ENCODE peak calls at places on chromosomes 6 and 20, in six cellular contexts. One of them, this sample, is unnamed.
A peak's percentile ranks its signal among the peaks of the same experiment; 100 is the strongest.

GRCh38 chr6:169994734-169995133 is 243.3 kb downstream of the ERMARD start:
- DNase-seq in IMR-90: no peak
- DNase-seq in kidney: no peak
- DNase-seq in endodermal cell: peak; percentile 27
- DNase-seq in nephron progenitor cell: no peak
- DNase-seq in GM23338: no peak
- DNase-seq in this sample: no peak

GRCh38 chr6:11208267-11208666 is 24.2 kb downstream of the NEDD9 start:
- DNase-seq in kidney: no peak
- DNase-seq in nephron progenitor cell: no peak
- DNase-seq in IMR-90: no peak
- DNase-seq in endodermal cell: peak; percentile 26
- DNase-seq in GM23338: no peak
- DNase-seq in this sample: no peak

GRCh38 chr6:41548098-41548840 is 2.1 kb downstream of the FOXP4 start:
- DNase-seq in endodermal cell: peak; percentile 71
- DNase-seq in GM23338: peak; percentile 48
- DNase-seq in kidney: peak; percentile 78
- DNase-seq in nephron progenitor cell: no peak
- DNase-seq in IMR-90: no peak
- DNase-seq in this sample: no peak

GRCh38 chr20:31663838-31664695 is 26.4 kb downstream of the COX4I2 start:
- DNase-seq in nephron progenitor cell: no peak
- DNase-seq in GM23338: peak; percentile 39
- DNase-seq in IMR-90: no peak
- DNase-seq in endodermal cell: peak; percentile 83
- DNase-seq in kidney: no peak
- DNase-seq in this sample: no peak

GRCh38 chr6:93751969-93752368 is 332.6 kb upstream of the EPHA7 start:
- DNase-seq in kidney: no peak
- DNase-seq in nephron progenitor cell: no peak
- DNase-seq in endodermal cell: no peak
- DNase-seq in GM23338: peak; percentile 68
- DNase-seq in IMR-90: no peak
- DNase-seq in this sample: no peak

GRCh38 chr20:45181639-45182038 is 6.9 kb downstream of the PI3 start:
- DNase-seq in endodermal cell: no peak
- DNase-seq in IMR-90: no peak
- DNase-seq in kidney: no peak
- DNase-seq in GM23338: no peak
- DNase-seq in nephron progenitor cell: no peak
- DNase-seq in this sample: peak; percentile 59

GRCh38 chr20:17662333-17663039 is 19.6 kb downstream of the RRBP1 start:
- DNase-seq in nephron progenitor cell: no peak
- DNase-seq in kidney: peak; percentile 70
- DNase-seq in IMR-90: peak; percentile 48
- DNase-seq in GM23338: no peak
- DNase-seq in endodermal cell: no peak
- DNase-seq in this sample: peak; percentile 95

GRCh38 chr6:89954721-89955148 is 60.5 kb downstream of the GJA10 start:
- DNase-seq in kidney: no peak
- DNase-seq in nephron progenitor cell: no peak
- DNase-seq in GM23338: no peak
- DNase-seq in IMR-90: peak; percentile 17
- DNase-seq in endodermal cell: no peak
- DNase-seq in this sample: no peak

GRCh38 chr20:7302256-7302655 is 534.8 kb downstream of the BMP2 start:
- DNase-seq in GM23338: peak; percentile 51
- DNase-seq in endodermal cell: peak; percentile 65
- DNase-seq in kidney: no peak
- DNase-seq in nephron progenitor cell: no peak
- DNase-seq in IMR-90: no peak
- DNase-seq in this sample: no peak

GRCh38 chr6:56984884-56985283 is 30.0 kb downstream of the BEND6 start:
- DNase-seq in kidney: no peak
- DNase-seq in nephron progenitor cell: no peak
- DNase-seq in endodermal cell: no peak
- DNase-seq in IMR-90: no peak
- DNase-seq in GM23338: no peak
- DNase-seq in this sample: no peak

GRCh38 chr6:32047855-32048766 is 9.9 kb downstream of the CYP21A2 start:
- DNase-seq in endodermal cell: peak; percentile 93
- DNase-seq in nephron progenitor cell: peak; percentile 88
- DNase-seq in kidney: peak; percentile 89
- DNase-seq in IMR-90: peak; percentile 30
- DNase-seq in GM23338: peak; percentile 92
- DNase-seq in this sample: peak; percentile 47

GRCh38 chr6:118735320-118735719 is 83.9 kb upstream of the CEP85L start:
- DNase-seq in GM23338: peak; percentile 83
- DNase-seq in IMR-90: no peak
- DNase-seq in nephron progenitor cell: peak; percentile 10
- DNase-seq in kidney: no peak
- DNase-seq in endodermal cell: peak; percentile 79
- DNase-seq in this sample: no peak

GRCh38 chr6:61901748-61902147 is 384.3 kb downstream of the KHDRBS2 start:
- DNase-seq in GM23338: no peak
- DNase-seq in endodermal cell: no peak
- DNase-seq in nephron progenitor cell: no peak
- DNase-seq in kidney: no peak
- DNase-seq in IMR-90: no peak
- DNase-seq in this sample: no peak

GRCh38 chr6:129748212-129748900 is 38.4 kb upstream of the ARHGAP18 start:
- DNase-seq in nephron progenitor cell: no peak
- DNase-seq in endodermal cell: peak; percentile 55
- DNase-seq in GM23338: peak; percentile 58
- DNase-seq in kidney: no peak
- DNase-seq in IMR-90: peak; percentile 61
- DNase-seq in this sample: peak; percentile 57

GRCh38 chr6:28673417-28673799 is 147.7 kb downstream of the GPX5 start:
- DNase-seq in endodermal cell: no peak
- DNase-seq in IMR-90: no peak
- DNase-seq in GM23338: no peak
- DNase-seq in kidney: no peak
- DNase-seq in nephron progenitor cell: no peak
- DNase-seq in this sample: no peak

GRCh38 chr6:20479075-20479871 is 55.0 kb upstream of the CDKAL1 start:
- DNase-seq in endodermal cell: no peak
- DNase-seq in nephron progenitor cell: no peak
- DNase-seq in kidney: no peak
- DNase-seq in IMR-90: no peak
- DNase-seq in GM23338: no peak
- DNase-seq in this sample: no peak

GRCh38 chr20:51562334-51563140 is 20.0 kb upstream of the NFATC2 start:
- DNase-seq in nephron progenitor cell: peak; percentile 71
- DNase-seq in endodermal cell: peak; percentile 91
- DNase-seq in IMR-90: peak; percentile 95
- DNase-seq in GM23338: peak; percentile 83
- DNase-seq in kidney: peak; percentile 90
- DNase-seq in this sample: peak; percentile 95
- TF ChIP-seq CTCF in nephron progenitor cell: no peak
- TF ChIP-seq CTCF in endodermal cell: peak; percentile 59
- TF ChIP-seq CTCF in IMR-90: peak; percentile 16
- TF ChIP-seq CTCF in GM23338: peak; percentile 17
- TF ChIP-seq CTCF in kidney: no peak
- TF ChIP-seq CTCF in this sample: no peak

DNA sequence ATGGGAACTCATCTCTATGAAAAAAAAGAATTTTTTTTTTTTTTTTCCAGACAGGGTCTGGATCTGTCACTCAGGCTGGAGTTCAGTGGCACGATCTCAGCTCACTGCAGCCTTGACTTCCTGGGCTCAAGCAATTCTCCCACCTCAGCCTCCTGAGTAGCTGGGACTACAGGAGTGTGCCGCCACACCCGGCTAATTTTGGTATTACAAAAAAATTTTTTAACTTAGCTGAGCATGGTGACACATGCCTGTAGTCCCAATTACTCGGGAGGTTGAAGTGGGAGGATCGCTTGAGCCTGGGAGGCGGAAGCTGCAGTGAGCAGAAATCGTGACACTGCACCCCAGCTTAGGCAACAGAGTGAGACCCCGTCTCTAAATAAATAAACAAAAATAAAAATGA is 7.5 kb downstream of the DEF6 start:
- DNase-seq in endodermal cell: peak; percentile 61
- DNase-seq in GM23338: peak; percentile 49
- DNase-seq in nephron progenitor cell: no peak
- DNase-seq in kidney: no peak
- DNase-seq in IMR-90: no peak
- DNase-seq in this sample: no peak
- TF ChIP-seq CTCF in endodermal cell: peak; percentile 21
- TF ChIP-seq CTCF in GM23338: peak; percentile 17
- TF ChIP-seq CTCF in nephron progenitor cell: no peak
- TF ChIP-seq CTCF in kidney: no peak
- TF ChIP-seq CTCF in IMR-90: no peak
- TF ChIP-seq CTCF in this sample: no peak

DNA sequence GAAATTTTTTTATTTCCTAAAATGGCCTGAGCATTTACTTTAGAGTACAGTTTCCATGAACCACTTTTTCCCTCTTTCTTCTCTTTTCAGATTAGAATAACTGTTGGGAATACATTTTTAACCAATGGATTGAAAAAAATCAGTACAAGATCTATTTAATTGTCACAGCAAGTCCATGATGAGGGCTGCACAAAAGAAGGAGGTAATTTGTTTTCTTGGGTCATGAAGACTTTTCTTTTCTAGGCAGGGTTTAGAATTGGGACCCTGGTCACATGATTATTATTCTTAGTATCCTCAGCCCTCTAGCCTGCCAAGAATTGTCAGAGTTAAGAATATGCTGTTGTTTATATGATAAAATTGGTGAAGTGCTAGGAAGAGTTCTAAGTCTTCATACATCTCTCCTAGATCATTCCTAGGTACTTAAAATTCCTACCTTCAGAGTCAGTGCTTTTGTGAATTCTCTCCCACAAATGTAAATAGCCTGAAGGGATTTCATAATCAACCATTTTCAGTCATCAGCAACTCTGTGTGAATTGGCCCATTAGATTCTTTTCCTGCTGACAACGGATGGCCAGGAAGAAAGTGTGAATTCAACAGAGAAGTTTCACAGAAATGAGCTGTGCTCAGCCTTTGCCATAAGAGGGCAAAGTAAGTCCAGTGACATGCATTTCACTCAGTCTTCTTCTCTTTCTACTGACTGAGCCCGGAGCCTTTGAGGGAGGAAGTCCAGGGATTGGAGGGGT is 32.4 kb upstream of the TPBG start:
- DNase-seq in IMR-90: peak; percentile 42
- DNase-seq in endodermal cell: peak; percentile 63
- DNase-seq in kidney: no peak
- DNase-seq in nephron progenitor cell: no peak
- DNase-seq in GM23338: peak; percentile 40
- DNase-seq in this sample: peak; percentile 81
- TF ChIP-seq CTCF in IMR-90: peak; percentile 38
- TF ChIP-seq CTCF in endodermal cell: peak; percentile 50
- TF ChIP-seq CTCF in kidney: no peak
- TF ChIP-seq CTCF in nephron progenitor cell: no peak
- TF ChIP-seq CTCF in GM23338: peak; percentile 13
- TF ChIP-seq CTCF in this sample: peak; percentile 69

GRCh38 chr6:35718354-35718695 is 18.5 kb upstream of the ARMC12 start:
- DNase-seq in GM23338: peak; percentile 63
- DNase-seq in kidney: no peak
- DNase-seq in endodermal cell: peak; percentile 59
- DNase-seq in nephron progenitor cell: no peak
- DNase-seq in IMR-90: no peak
- DNase-seq in this sample: no peak

GRCh38 chr6:35718911-35719381 is 17.9 kb upstream of the ARMC12 start:
- DNase-seq in kidney: no peak
- DNase-seq in nephron progenitor cell: no peak
- DNase-seq in endodermal cell: peak; percentile 62
- DNase-seq in GM23338: no peak
- DNase-seq in IMR-90: no peak
- DNase-seq in this sample: no peak

GRCh38 chr6:35719830-35720733 is 16.8 kb upstream of the ARMC12 start:
- DNase-seq in kidney: peak; percentile 86
- DNase-seq in endodermal cell: peak; percentile 73
- DNase-seq in GM23338: peak; percentile 58
- DNase-seq in IMR-90: peak; percentile 47
- DNase-seq in nephron progenitor cell: peak; percentile 53
- DNase-seq in this sample: no peak

GRCh38 chr6:35717449-35718353 is 19.1 kb upstream of the ARMC12 start:
- DNase-seq in kidney: no peak
- DNase-seq in IMR-90: no peak
- DNase-seq in nephron progenitor cell: no peak
- DNase-seq in GM23338: peak; percentile 35
- DNase-seq in endodermal cell: peak; percentile 53
- DNase-seq in this sample: no peak

DNA sequence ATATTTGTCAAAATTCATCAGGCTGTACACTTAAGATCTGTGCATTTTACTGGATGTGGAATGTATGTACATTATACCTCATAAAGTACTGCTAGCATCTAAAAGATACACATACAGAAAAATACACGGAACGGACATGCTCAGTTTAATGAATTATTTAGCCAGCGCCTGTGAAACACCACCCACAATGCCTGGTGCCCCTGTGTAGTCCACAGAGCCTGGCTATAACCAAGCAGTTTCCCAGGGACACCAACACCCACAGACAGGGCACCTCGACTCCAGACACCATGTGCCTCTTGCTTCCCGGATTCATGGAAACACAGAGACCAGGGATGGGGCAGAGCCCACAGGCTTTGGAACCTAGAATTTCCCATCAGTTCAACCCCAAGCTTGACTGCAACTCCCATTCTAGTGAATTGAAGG is 17.4 kb upstream of the ARMC12 start:
- DNase-seq in GM23338: no peak
- DNase-seq in IMR-90: no peak
- DNase-seq in kidney: no peak
- DNase-seq in nephron progenitor cell: no peak
- DNase-seq in endodermal cell: no peak
- DNase-seq in this sample: no peak
- TF ChIP-seq CTCF in GM23338: no peak
- TF ChIP-seq CTCF in IMR-90: no peak
- TF ChIP-seq CTCF in kidney: no peak
- TF ChIP-seq CTCF in nephron progenitor cell: no peak
- TF ChIP-seq CTCF in endodermal cell: no peak
- TF ChIP-seq CTCF in this sample: no peak

DNA sequence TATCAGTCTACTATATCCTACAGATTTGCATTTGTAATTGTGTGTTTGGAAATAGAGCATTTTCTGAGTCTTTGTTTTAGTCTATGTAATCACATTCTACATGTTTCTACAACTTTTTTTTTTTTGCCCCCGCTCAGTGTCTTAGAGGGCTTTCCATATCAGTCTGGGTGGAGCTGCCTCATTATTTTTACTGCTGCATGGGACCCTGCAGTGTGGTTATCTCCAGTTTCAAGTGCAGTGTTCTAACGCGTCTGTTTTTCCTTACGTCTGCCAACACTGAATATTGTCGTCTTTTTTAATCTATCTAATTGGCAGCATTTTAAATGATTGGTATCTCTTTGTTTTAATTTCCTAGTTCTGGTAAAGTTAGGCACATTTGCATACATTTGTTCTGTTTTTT is 7.9 kb downstream of the CUL9 start:
- DNase-seq in IMR-90: no peak
- DNase-seq in GM23338: no peak
- DNase-seq in endodermal cell: no peak
- DNase-seq in kidney: no peak
- DNase-seq in nephron progenitor cell: no peak
- DNase-seq in this sample: no peak
- TF ChIP-seq CTCF in IMR-90: no peak
- TF ChIP-seq CTCF in GM23338: no peak
- TF ChIP-seq CTCF in endodermal cell: no peak
- TF ChIP-seq CTCF in kidney: no peak
- TF ChIP-seq CTCF in nephron progenitor cell: no peak
- TF ChIP-seq CTCF in this sample: no peak

GRCh38 chr20:8535403-8536003 is 403.4 kb downstream of the PLCB1 start:
- DNase-seq in endodermal cell: peak; percentile 54
- DNase-seq in kidney: no peak
- DNase-seq in GM23338: peak; percentile 58
- DNase-seq in nephron progenitor cell: peak; percentile 23
- DNase-seq in IMR-90: no peak
- DNase-seq in this sample: peak; percentile 4
- TF ChIP-seq CTCF in endodermal cell: peak; percentile 89
- TF ChIP-seq CTCF in kidney: peak; percentile 13
- TF ChIP-seq CTCF in GM23338: peak; percentile 75
- TF ChIP-seq CTCF in nephron progenitor cell: peak; percentile 68
- TF ChIP-seq CTCF in IMR-90: peak; percentile 47
- TF ChIP-seq CTCF in this sample: peak; percentile 65

This sample was measured in AG10803.